ENCODE peak calls at places on chromosomes 11 and 22, in eight cellular contexts. L is dorsolateral prefrontal cortex, Q is K562, T is endodermal cell, A is coronary artery, D is mesendoderm, H is GM23338, S is fibroblast of lung. N is an unnamed sample.

GRCh38 chr22:41641854-41642253 is 20.8 kb downstream of the XRCC6 start:
- DNase-seq in L (no peak), Q (no peak), T (no peak), A (peak; percentile 33), D (no peak), H (no peak), S (no peak), N (no peak)

GRCh38 chr11:30546334-30546733 is 39.8 kb downstream of the MPPED2 start:
- DNase-seq in L (no peak), Q (no peak), T (no peak), A (no peak), D (peak; percentile 42), H (peak; percentile 79), S (no peak), N (no peak)

GRCh38 chr22:23565942-23566715 is 14.0 kb downstream of the IGLL1 start:
- DNase-seq in L (no peak), Q (no peak), T (peak; percentile 80), A (no peak), D (peak; percentile 26), H (peak; percentile 35), S (no peak), N (no peak)

GRCh38 chr11:37264783-37265182 is 666.7 kb upstream of the RAG2 start:
- DNase-seq in L (no peak), Q (no peak), T (no peak), A (no peak), D (no peak), H (no peak), S (no peak), N (no peak)

GRCh38 chr22:28014141-28015055 is 95.3 kb upstream of the PITPNB start:
- DNase-seq in L (no peak), Q (no peak), T (no peak), A (no peak), D (no peak), H (no peak), S (no peak), N (no peak)

GRCh38 chr11:106424111-106424510 is 346.6 kb downstream of the AASDHPPT start:
- DNase-seq in L (no peak), Q (no peak), T (no peak), A (no peak), D (no peak), H (no peak), S (peak; percentile 78), N (no peak)

GRCh38 chr11:68727783-68728182 is 23.5 kb downstream of the TESMIN start:
- DNase-seq in L (no peak), Q (no peak), T (no peak), A (no peak), D (peak; percentile 17), H (no peak), S (peak; percentile 61), N (no peak)

GRCh38 chr11:35083181-35084061 is 55.5 kb upstream of the CD44 start:
- DNase-seq in L (peak; percentile 46), Q (no peak), T (peak; percentile 86), A (peak; percentile 88), D (peak; percentile 98), H (peak; percentile 37), S (peak; percentile 93), N (peak; percentile 92)

GRCh38 chr11:19519912-19520641 is 192.6 kb upstream of the NAV2 start:
- DNase-seq in L (no peak), Q (no peak), T (no peak), A (peak; percentile 55), D (no peak), H (no peak), S (peak; percentile 11), N (no peak)

GRCh38 chr11:35276396-35276795 is 137.4 kb downstream of the CD44 start:
- DNase-seq in L (no peak), Q (no peak), T (peak; percentile 51), A (no peak), D (no peak), H (no peak), S (no peak), N (peak; percentile 13)

GRCh38 chr22:29580200-29580810 is 608 bp downstream of the NIPSNAP1 start:
- DNase-seq in L (no peak), Q (no peak), T (peak; percentile 74), A (no peak), D (peak; percentile 29), H (peak; percentile 38), S (no peak), N (peak; percentile 9)

GRCh38 chr11:10476927-10477689 is 22.0 kb downstream of the AMPD3 start:
- DNase-seq in L (no peak), Q (no peak), T (no peak), A (no peak), D (no peak), H (no peak), S (no peak), N (no peak)

GRCh38 chr11:73294604-73295003 is 13.5 kb upstream of the ARHGEF17 start:
- DNase-seq in L (no peak), Q (no peak), T (no peak), A (no peak), D (no peak), H (no peak), S (no peak), N (no peak)

GRCh38 chr22:48907591-48907990 is 920.1 kb downstream of the BRD1 start:
- DNase-seq in L (peak; percentile 2), Q (no peak), T (no peak), A (peak; percentile 29), D (no peak), H (no peak), S (no peak), N (no peak)

GRCh38 chr11:3341298-3341697 is 37.6 kb downstream of the ZNF195 start:
- DNase-seq in L (peak; percentile 51), Q (peak; percentile 82), T (peak; percentile 94), A (no peak), D (peak; percentile 73), H (peak; percentile 89), S (peak; percentile 32), N (peak; percentile 47)

GRCh38 chr22:46462726-46463371 is 74.6 kb downstream of the CELSR1 start:
- DNase-seq in L (no peak), Q (peak; percentile 17), T (no peak), A (no peak), D (no peak), H (no peak), S (no peak), N (no peak)

GRCh38 chr22:49582171-49582570 is 245.5 kb downstream of the BRD1 start:
- DNase-seq in L (peak; percentile 90), Q (no peak), T (no peak), A (no peak), D (peak; percentile 50), H (no peak), S (no peak), N (no peak)

GRCh38 chr22:35074583-35074982 is 8.6 kb downstream of the ISX start:
- DNase-seq in L (no peak), Q (no peak), T (no peak), A (no peak), D (no peak), H (no peak), S (no peak), N (no peak)

GRCh38 chr11:119447664-119448242 is 24.8 kb upstream of the THY1 start:
- DNase-seq in L (no peak), Q (no peak), T (no peak), A (no peak), D (no peak), H (no peak), S (no peak), N (no peak)

GRCh38 chr22:29370556-29370955 is 17.8 kb downstream of the AP1B1 start:
- DNase-seq in L (no peak), Q (no peak), T (peak; percentile 78), A (no peak), D (peak; percentile 81), H (peak; percentile 66), S (no peak), N (no peak)

DNA sequence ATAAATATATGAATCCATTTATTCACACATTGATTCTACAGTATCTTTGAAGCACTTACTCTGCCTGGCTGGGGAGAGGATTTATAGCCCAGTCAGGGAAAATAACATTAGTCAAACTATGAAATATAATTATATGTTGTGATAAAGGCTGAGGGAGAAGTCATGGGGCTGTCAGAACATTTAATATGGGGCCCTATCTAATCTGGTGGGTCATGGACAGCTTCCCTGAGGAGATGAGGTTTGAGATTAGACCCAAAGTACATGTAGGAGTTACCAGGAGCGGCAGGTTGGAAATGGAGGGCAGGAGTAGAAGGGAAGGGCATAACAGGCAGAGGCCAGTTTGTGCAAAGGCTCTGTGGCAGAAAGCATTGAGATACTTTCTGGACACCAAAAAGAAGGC is 86.2 kb downstream of the DEPDC5 start:
- DNase-seq in L (no peak), Q (no peak), T (no peak), A (no peak), D (no peak), H (no peak), S (no peak), N (no peak)
- H3K4me3 ChIP-seq in L (no peak overlapping the region), Q (no peak overlapping the region), T (no peak overlapping the region), A (no peak overlapping the region), D (no peak overlapping the region), H (no peak overlapping the region), S (no peak overlapping the region), N (no peak overlapping the region)

GRCh38 chr22:38081636-38081940 is 2.4 kb downstream of the SLC16A8 start:
- DNase-seq in L (no peak), Q (no peak), T (no peak), A (no peak), D (no peak), H (no peak), S (no peak), N (no peak)
- H3K4me3 ChIP-seq in L (peak overlapping the region; percentile 43), Q (no peak overlapping the region), T (no peak overlapping the region), A (peak overlapping the region; percentile 72), D (no peak overlapping the region), H (peak overlapping the region; percentile 51), S (no peak overlapping the region), N (no peak overlapping the region)

GRCh38 chr22:16603448-16603768 is 10.8 kb upstream of the CCT8L2 start:
- DNase-seq in L (no peak), Q (peak; percentile 63), T (no peak), A (no peak), D (no peak), H (no peak), S (no peak), N (no peak)

DNA sequence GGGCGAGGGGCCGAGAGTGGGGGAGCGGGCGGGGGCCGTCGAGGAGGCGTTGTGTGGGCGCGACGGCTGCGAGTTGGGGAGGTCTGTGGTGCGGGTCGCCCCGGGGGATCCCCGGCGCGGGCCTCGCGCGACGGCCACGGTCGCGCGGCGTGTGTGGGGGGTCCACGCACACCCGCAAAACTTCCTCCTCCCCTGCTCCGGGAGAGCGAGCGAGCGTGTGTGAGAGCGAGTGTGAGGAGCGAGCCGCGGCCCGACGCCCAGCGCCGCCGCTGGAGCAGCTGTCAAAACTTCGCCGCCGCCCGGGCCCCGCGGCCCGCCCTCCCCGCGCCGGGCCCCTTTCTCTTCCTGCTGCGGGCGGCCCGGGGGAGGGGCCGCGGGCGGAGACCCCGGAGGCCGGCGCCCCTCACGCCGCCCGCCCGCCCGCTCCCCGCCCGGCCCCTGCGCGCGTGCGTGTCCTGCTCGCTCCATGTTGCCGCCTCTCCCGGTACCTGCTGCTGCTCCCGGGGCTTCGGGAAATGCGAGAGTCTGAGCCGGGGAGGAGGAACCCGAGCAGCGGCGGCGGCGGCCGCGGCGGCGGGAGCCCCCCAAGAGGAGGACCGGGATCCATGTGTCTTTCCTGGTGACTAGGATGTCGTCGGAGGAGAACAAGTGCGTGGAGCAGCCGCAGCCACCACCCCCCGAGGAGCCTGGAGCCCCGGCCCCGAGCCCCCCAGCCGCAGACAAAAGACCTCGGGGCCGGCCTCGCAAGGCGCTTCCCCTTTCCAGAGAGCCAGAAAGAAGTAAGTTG is 9.0 kb upstream of the CCT8L2 start:
- DNase-seq in L (no peak), Q (peak; percentile 92), T (no peak), A (no peak), D (no peak), H (peak; percentile 17), S (no peak), N (no peak)
- H3K4me3 ChIP-seq in L (no peak overlapping the region), Q (peak overlapping the region; percentile 73), T (no peak overlapping the region), A (peak overlapping the region; percentile 71), D (no peak overlapping the region), H (peak overlapping the region; percentile 48), S (no peak overlapping the region), N (no peak overlapping the region)

GRCh38 chr11:128487978-128488377 is 99.4 kb downstream of the ETS1 start:
- DNase-seq in L (no peak), Q (no peak), T (no peak), A (no peak), D (no peak), H (no peak), S (no peak), N (no peak)
- H3K4me3 ChIP-seq in L (no peak overlapping the region), Q (no peak overlapping the region), T (no peak overlapping the region), A (no peak overlapping the region), D (no peak overlapping the region), H (no peak overlapping the region), S (no peak overlapping the region), N (no peak overlapping the region)

N was measured in GM12865.